ENCODE peak calls at places on chromosomes 5 and 9, in ten cellular contexts. S is activated effector memory CD4-positive, alpha-beta T cell treated with anti-CD3 and anti-CD28 coated beads, Interleukin-2, amount 50 U/mL, for 16 hours; K is NCI-H82; F is neuronal stem cell; X is activated T-cell treated with anti-CD3 and anti-CD28 coated beads for 1 hour; G is NCI-H2029; A is left cardiac atrium; D is T-cell; J is NCI-H1092 treated with DMSO at 0.1 percent for 48 hours; I is GM10248. H is an unnamed sample.

GRCh38 chr9:15231788-15232635 is 75.0 kb downstream of the TTC39B start:
- DNase-seq in D (no peak), G (no peak), K (peak; percentile 64), F (no peak), S (no peak), J (peak; percentile 22), X (no peak), I (peak; percentile 39), A (no peak), H (peak; percentile 32)

GRCh38 chr5:91049800-91050199 is 333.3 kb downstream of the ARRDC3 start:
- DNase-seq in I (no peak), S (no peak), G (no peak), F (no peak), K (no peak), X (no peak), D (no peak), J (no peak), A (no peak), H (no peak)

GRCh38 chr5:1005362-1005851 is 3.2 kb upstream of the NKD2 start:
- DNase-seq in A (peak; percentile 36), F (no peak), K (no peak), I (no peak), J (no peak), S (peak; percentile 56), D (no peak), X (no peak), G (no peak), H (no peak)

GRCh38 chr5:90803891-90804290 is 245.3 kb downstream of the ADGRV1 start:
- DNase-seq in X (no peak), S (no peak), D (no peak), J (no peak), F (no peak), A (no peak), G (no peak), K (no peak), I (no peak), H (no peak)

GRCh38 chr5:148268556-148268955 is at the start of gene SPINK13:
- DNase-seq in G (no peak), X (no peak), K (no peak), A (peak; percentile 30), I (no peak), D (no peak), S (peak; percentile 27), J (no peak), F (no peak), H (no peak)

GRCh38 chr9:69900406-69900805 is 79.8 kb downstream of the CFAP95 start:
- DNase-seq in K (no peak), I (no peak), D (no peak), S (no peak), J (no peak), X (no peak), F (no peak), G (no peak), A (no peak), H (no peak)

GRCh38 chr9:135724186-135724797 is 22.3 kb downstream of the KCNT1 start:
- DNase-seq in X (no peak), F (no peak), D (no peak), K (no peak), J (no peak), S (no peak), A (no peak), G (no peak), I (no peak), H (no peak)

GRCh38 chr9:132409828-132410528 is at the start of gene CFAP77:
- DNase-seq in J (peak; percentile 20), I (peak; percentile 58), G (peak; percentile 24), D (peak; percentile 23), F (peak; percentile 73), K (peak; percentile 41), A (peak; percentile 60), X (no peak), S (peak; percentile 76), H (peak; percentile 49)

H was measured in NCI-H2081.